ENCODE peak calls at places on chromosome 22, in seven cellular contexts. One of them, this sample, is unnamed.

GRCh38 chr22:24051028-24051427 is 39.9 kb downstream of the CABIN1 start:
- DNase-seq in SJSA1: no peak
- DNase-seq in fibroblast of villous mesenchyme: no peak
- DNase-seq in amniotic epithelial cell: no peak
- DNase-seq in M059J: no peak
- DNase-seq in CD8-positive, alpha-beta T cell: no peak
- DNase-seq in NCI-H1092: no peak
- DNase-seq in this sample: no peak

GRCh38 chr22:46734830-46735453 is 3.1 kb downstream of the CERK start:
- DNase-seq in SJSA1: no peak
- DNase-seq in fibroblast of villous mesenchyme: no peak
- DNase-seq in amniotic epithelial cell: peak
- DNase-seq in M059J: no peak
- DNase-seq in CD8-positive, alpha-beta T cell: peak
- DNase-seq in NCI-H1092: no peak
- DNase-seq in this sample: no peak

GRCh38 chr22:43305806-43306205 is 37.4 kb downstream of the SCUBE1 start:
- DNase-seq in SJSA1: no peak
- DNase-seq in fibroblast of villous mesenchyme: no peak
- DNase-seq in amniotic epithelial cell: no peak
- DNase-seq in M059J: peak
- DNase-seq in CD8-positive, alpha-beta T cell: no peak
- DNase-seq in NCI-H1092: peak
- DNase-seq in this sample: no peak

GRCh38 chr22:22578702-22579424 is 19.8 kb upstream of the PRAME start:
- DNase-seq in SJSA1: no peak
- DNase-seq in fibroblast of villous mesenchyme: peak
- DNase-seq in amniotic epithelial cell: peak
- DNase-seq in M059J: peak
- DNase-seq in CD8-positive, alpha-beta T cell: no peak
- DNase-seq in NCI-H1092: no peak
- DNase-seq in this sample: no peak

GRCh38 chr22:39291501-39291900 is 27.9 kb downstream of the RPL3 start:
- DNase-seq in SJSA1: no peak
- DNase-seq in fibroblast of villous mesenchyme: no peak
- DNase-seq in amniotic epithelial cell: no peak
- DNase-seq in M059J: no peak
- DNase-seq in CD8-positive, alpha-beta T cell: no peak
- DNase-seq in NCI-H1092: no peak
- DNase-seq in this sample: no peak

GRCh38 chr22:32545801-32546200 is 71.2 kb downstream of the FBXO7 start:
- DNase-seq in SJSA1: peak
- DNase-seq in fibroblast of villous mesenchyme: peak
- DNase-seq in amniotic epithelial cell: no peak
- DNase-seq in M059J: peak
- DNase-seq in CD8-positive, alpha-beta T cell: no peak
- DNase-seq in NCI-H1092: no peak
- DNase-seq in this sample: no peak

GRCh38 chr22:41762980-41763779 is 37.3 kb upstream of the CCDC134 start:
- DNase-seq in SJSA1: no peak
- DNase-seq in fibroblast of villous mesenchyme: peak
- DNase-seq in amniotic epithelial cell: peak
- DNase-seq in M059J: no peak
- DNase-seq in CD8-positive, alpha-beta T cell: no peak
- DNase-seq in NCI-H1092: no peak
- DNase-seq in this sample: peak

GRCh38 chr22:19103881-19104821 is 18.1 kb downstream of the DGCR2 start:
- DNase-seq in SJSA1: no peak
- DNase-seq in fibroblast of villous mesenchyme: peak
- DNase-seq in amniotic epithelial cell: peak
- DNase-seq in M059J: no peak
- DNase-seq in CD8-positive, alpha-beta T cell: no peak
- DNase-seq in NCI-H1092: no peak
- DNase-seq in this sample: no peak

GRCh38 chr22:24418786-24419479 is 8.5 kb upstream of the ADORA2A start:
- DNase-seq in SJSA1: no peak
- DNase-seq in fibroblast of villous mesenchyme: no peak
- DNase-seq in amniotic epithelial cell: no peak
- DNase-seq in M059J: no peak
- DNase-seq in CD8-positive, alpha-beta T cell: no peak
- DNase-seq in NCI-H1092: peak
- DNase-seq in this sample: peak